ENCODE peak calls at places on chromosomes 2 and 18, in four cellular contexts. One of them, this sample, is unnamed.

GRCh38 chr2:225040862-225041209 is 1.4 kb downstream of the DOCK10 start:
- DNase-seq in K562: no peak
- DNase-seq in GM23248: peak
- DNase-seq in hypothalamus: peak
- DNase-seq in this sample: no peak

GRCh38 chr2:226995625-226996041 is 159.8 kb downstream of the RHBDD1 start:
- DNase-seq in K562: no peak
- DNase-seq in GM23248: peak
- DNase-seq in hypothalamus: peak
- DNase-seq in this sample: no peak

GRCh38 chr18:7576685-7577084 is 9.6 kb downstream of the PTPRM start:
- DNase-seq in K562: no peak
- DNase-seq in GM23248: peak
- DNase-seq in hypothalamus: no peak
- DNase-seq in this sample: no peak

GRCh38 chr2:96131152-96131817 is 7.0 kb downstream of the ASTL start:
- DNase-seq in K562: no peak
- DNase-seq in GM23248: no peak
- DNase-seq in hypothalamus: no peak
- DNase-seq in this sample: no peak

GRCh38 chr2:65800998-65801397 is 368.6 kb upstream of the SPRED2 start:
- DNase-seq in K562: no peak
- DNase-seq in GM23248: peak
- DNase-seq in hypothalamus: no peak
- DNase-seq in this sample: peak

GRCh38 chr2:230924470-230925341 is at the start of gene GPR55:
- DNase-seq in K562: peak
- DNase-seq in GM23248: no peak
- DNase-seq in hypothalamus: no peak
- DNase-seq in this sample: peak

GRCh38 chr2:184598313-184599053 is at the start of gene ZNF804A:
- DNase-seq in K562: peak
- DNase-seq in GM23248: peak
- DNase-seq in hypothalamus: peak
- DNase-seq in this sample: peak

GRCh38 chr2:109174626-109175349 is 45.8 kb downstream of the SH3RF3 start:
- DNase-seq in K562: no peak
- DNase-seq in GM23248: peak
- DNase-seq in hypothalamus: no peak
- DNase-seq in this sample: no peak

GRCh38 chr2:241597561-241597960 is 39.0 kb downstream of the BOK start:
- DNase-seq in K562: no peak
- DNase-seq in GM23248: no peak
- DNase-seq in hypothalamus: no peak
- DNase-seq in this sample: no peak

GRCh38 chr2:37389984-37390765 is 45.7 kb downstream of the QPCT start:
- DNase-seq in K562: peak
- DNase-seq in GM23248: peak
- DNase-seq in hypothalamus: no peak
- DNase-seq in this sample: no peak

GRCh38 chr2:17680119-17680518 is 73.5 kb downstream of the SMC6 start:
- DNase-seq in K562: no peak
- DNase-seq in GM23248: peak
- DNase-seq in hypothalamus: no peak
- DNase-seq in this sample: no peak

GRCh38 chr2:203567786-203568185 is 32.7 kb upstream of the RAPH1 start:
- DNase-seq in K562: no peak
- DNase-seq in GM23248: peak
- DNase-seq in hypothalamus: no peak
- DNase-seq in this sample: no peak

GRCh38 chr2:130832296-130832940 is 4.3 kb upstream of the ARHGEF4 start:
- DNase-seq in K562: no peak
- DNase-seq in GM23248: no peak
- DNase-seq in hypothalamus: no peak
- DNase-seq in this sample: no peak

GRCh38 chr2:221848286-221848685 is 276.2 kb upstream of the EPHA4 start:
- DNase-seq in K562: no peak
- DNase-seq in GM23248: no peak
- DNase-seq in hypothalamus: no peak
- DNase-seq in this sample: no peak

GRCh38 chr2:177758591-177759371 is 313.8 kb downstream of the PDE11A start:
- DNase-seq in K562: peak
- DNase-seq in GM23248: peak
- DNase-seq in hypothalamus: peak
- DNase-seq in this sample: peak

GRCh38 chr2:166539340-166540162 is 45.5 kb upstream of the SCN7A start:
- DNase-seq in K562: peak
- DNase-seq in GM23248: peak
- DNase-seq in hypothalamus: no peak
- DNase-seq in this sample: peak

GRCh38 chr2:168851674-168852320 is 38.4 kb downstream of the SPC25 start:
- DNase-seq in K562: peak
- DNase-seq in GM23248: peak
- DNase-seq in hypothalamus: no peak
- DNase-seq in this sample: no peak

GRCh38 chr2:71538656-71539265 is 85.4 kb downstream of the DYSF start:
- DNase-seq in K562: no peak
- DNase-seq in GM23248: no peak
- DNase-seq in hypothalamus: no peak
- DNase-seq in this sample: no peak

GRCh38 chr2:179860255-179861026 is 971 bp downstream of the ZNF385B start:
- DNase-seq in K562: no peak
- DNase-seq in GM23248: peak
- DNase-seq in hypothalamus: no peak
- DNase-seq in this sample: peak

GRCh38 chr2:88144271-88144670 is 16.4 kb upstream of the FABP1 start:
- DNase-seq in K562: no peak
- DNase-seq in GM23248: no peak
- DNase-seq in hypothalamus: no peak
- DNase-seq in this sample: no peak

GRCh38 chr2:80560298-80560697 is 255.7 kb upstream of the LRRTM1 start:
- DNase-seq in K562: no peak
- DNase-seq in GM23248: no peak
- DNase-seq in hypothalamus: no peak
- DNase-seq in this sample: no peak

GRCh38 chr2:180227461-180227860 is 220.4 kb upstream of the CWC22 start:
- DNase-seq in K562: no peak
- DNase-seq in GM23248: peak
- DNase-seq in hypothalamus: no peak
- DNase-seq in this sample: no peak

GRCh38 chr2:225598922-225599321 is 199.4 kb downstream of the NYAP2 start:
- DNase-seq in K562: no peak
- DNase-seq in GM23248: peak
- DNase-seq in hypothalamus: no peak
- DNase-seq in this sample: no peak

GRCh38 chr2:31255911-31256571 is 22.1 kb downstream of the EHD3 start:
- DNase-seq in K562: no peak
- DNase-seq in GM23248: no peak
- DNase-seq in hypothalamus: no peak
- DNase-seq in this sample: no peak

GRCh38 chr2:98348066-98348561 is 1.9 kb downstream of the CNGA3 start:
- DNase-seq in K562: no peak
- DNase-seq in GM23248: peak
- DNase-seq in hypothalamus: peak
- DNase-seq in this sample: no peak

GRCh38 chr2:13005048-13005447 is 288.3 kb downstream of the TRIB2 start:
- DNase-seq in K562: no peak
- DNase-seq in GM23248: no peak
- DNase-seq in hypothalamus: no peak
- DNase-seq in this sample: no peak

GRCh38 chr2:220166616-220167015 is 539.2 kb downstream of the SLC4A3 start:
- DNase-seq in K562: no peak
- DNase-seq in GM23248: peak
- DNase-seq in hypothalamus: no peak
- DNase-seq in this sample: no peak

GRCh38 chr18:42306208-42306980 is 351.4 kb downstream of the PIK3C3 start:
- DNase-seq in K562: no peak
- DNase-seq in GM23248: peak
- DNase-seq in hypothalamus: no peak
- DNase-seq in this sample: no peak

GRCh38 chr2:44932079-44932478 is 9.4 kb upstream of the SIX3 start:
- DNase-seq in K562: no peak
- DNase-seq in GM23248: no peak
- DNase-seq in hypothalamus: no peak
- DNase-seq in this sample: no peak

GRCh38 chr2:46294185-46294836 is 2.9 kb upstream of the EPAS1 start:
- DNase-seq in K562: peak
- DNase-seq in GM23248: peak
- DNase-seq in hypothalamus: no peak
- DNase-seq in this sample: no peak

GRCh38 chr2:152600698-152601097 is 116.6 kb downstream of the PRPF40A start:
- DNase-seq in K562: no peak
- DNase-seq in GM23248: no peak
- DNase-seq in hypothalamus: no peak
- DNase-seq in this sample: peak

GRCh38 chr18:12394428-12394827 is 13.3 kb upstream of the PRELID3A start:
- DNase-seq in K562: peak
- DNase-seq in GM23248: peak
- DNase-seq in hypothalamus: no peak
- DNase-seq in this sample: peak

GRCh38 chr18:23531912-23532311 is 28.6 kb downstream of the RMC1 start:
- DNase-seq in K562: no peak
- DNase-seq in GM23248: no peak
- DNase-seq in hypothalamus: no peak
- DNase-seq in this sample: no peak

GRCh38 chr2:151063271-151063670 is 198.4 kb downstream of the RBM43 start:
- DNase-seq in K562: no peak
- DNase-seq in GM23248: peak
- DNase-seq in hypothalamus: no peak
- DNase-seq in this sample: no peak

GRCh38 chr2:65024149-65024829 is 31.9 kb upstream of the CEP68 start:
- DNase-seq in K562: peak
- DNase-seq in GM23248: peak
- DNase-seq in hypothalamus: no peak
- DNase-seq in this sample: no peak

GRCh38 chr2:183416741-183417140 is 292.5 kb downstream of the NUP35 start:
- DNase-seq in K562: no peak
- DNase-seq in GM23248: no peak
- DNase-seq in hypothalamus: no peak
- DNase-seq in this sample: no peak

GRCh38 chr2:181952413-181953226 is 33.0 kb upstream of the PPP1R1C start:
- DNase-seq in K562: no peak
- DNase-seq in GM23248: no peak
- DNase-seq in hypothalamus: no peak
- DNase-seq in this sample: no peak

This sample was measured in HuH-7.